ENCODE peak calls at places on chromosome 21, in nine cellular contexts. H is RPMI7951; Z is Peyer's patch; A is endothelial cell; U is anterior cingulate cortex; D is brain microvascular endothelial cell; J is H7; F is GM13977; G is CD8-positive, alpha-beta memory T cell. V is an unnamed sample.
A peak's percentile ranks its signal among the peaks of the same experiment; 100 is the strongest.

GRCh38 chr21:36788116-36788515 is 89.2 kb downstream of the SIM2 start:
- DNase-seq in J (no peak), F (no peak), U (no peak), A (no peak), H (peak; percentile 40), Z (no peak), D (no peak), G (no peak), V (no peak)

GRCh38 chr21:41952568-41953248 is 1.1 kb downstream of the C2CD2 start:
- DNase-seq in J (peak; percentile 77), D (no peak), Z (no peak), G (no peak), A (no peak), H (no peak), F (no peak), U (no peak), V (no peak)

GRCh38 chr21:38956791-38957571 is 151.3 kb downstream of the ETS2 start:
- DNase-seq in Z (no peak), D (no peak), A (no peak), U (peak; percentile 10), H (peak; percentile 66), J (no peak), F (no peak), G (no peak), V (no peak)

GRCh38 chr21:45011426-45011825 is 63.0 kb upstream of the ADARB1 start:
- DNase-seq in D (no peak), H (no peak), A (no peak), G (no peak), Z (no peak), F (no peak), U (no peak), J (no peak), V (no peak)

GRCh38 chr21:32308696-32309095 is 10.0 kb downstream of the MRAP start:
- DNase-seq in H (no peak), G (no peak), Z (no peak), F (no peak), J (no peak), D (no peak), A (no peak), U (no peak), V (no peak)

GRCh38 chr21:45460611-45461368 is 55.8 kb downstream of the COL18A1 start:
- DNase-seq in Z (no peak), J (no peak), U (no peak), A (no peak), H (peak; percentile 89), D (peak; percentile 90), G (no peak), F (no peak), V (no peak)

GRCh38 chr21:26659181-26659580 is 86.1 kb upstream of the CYYR1 start:
- DNase-seq in A (no peak), H (no peak), J (no peak), F (no peak), U (no peak), D (peak; percentile 0), Z (no peak), G (no peak), V (no peak)

GRCh38 chr21:28632718-28633408 is 359.8 kb downstream of the LTN1 start:
- DNase-seq in Z (no peak), D (peak; percentile 83), A (no peak), J (no peak), H (peak; percentile 3), F (no peak), U (no peak), G (no peak), V (peak; percentile 71)

GRCh38 chr21:20343186-20343585 is 655.0 kb upstream of the NCAM2 start:
- DNase-seq in G (no peak), A (no peak), H (no peak), U (no peak), D (no peak), Z (no peak), J (no peak), F (no peak), V (no peak)

V was measured in islet precursor cell.